ENCODE peak calls at places on chromosome 13, in four cellular contexts. F, I, V and U are unnamed samples. For H3K4me1, the result is how much of the 10 kb centered on the place peaks cover.

GRCh38 chr13:75812751-75813181 is 176.6 kb downstream of the LMO7 start:
- DNase-seq in F (no peak), I (no peak), V (no peak), U (no peak)

GRCh38 chr13:27979765-27980279 is 8.7 kb downstream of the URAD start:
- DNase-seq in F (no peak), I (no peak), V (no peak), U (no peak)

GRCh38 chr13:89755729-89756492 is 1591.6 kb upstream of the MIR17HG start:
- DNase-seq in F (no peak), I (no peak), V (no peak), U (no peak)

GRCh38 chr13:43572601-43573360 is 214.0 kb downstream of the ENOX1 start:
- DNase-seq in F (no peak), I (no peak), V (no peak), U (no peak)

GRCh38 chr13:37198629-37199028 is 93.2 kb upstream of the CSNK1A1L start:
- DNase-seq in F (no peak), I (no peak), V (no peak), U (no peak)

GRCh38 chr13:49667773-49668172 is 23.5 kb downstream of the EBPL start:
- DNase-seq in F (no peak), I (no peak), V (no peak), U (no peak)

GRCh38 chr13:112941349-112941748 is 27.7 kb upstream of the MCF2L start:
- DNase-seq in F (no peak), I (no peak), V (no peak), U (no peak)

GRCh38 chr13:77337159-77337558 is 10.3 kb upstream of the MYCBP2 start:
- DNase-seq in F (no peak), I (no peak), V (no peak), U (no peak)

GRCh38 chr13:46178143-46178542 is 3.8 kb downstream of the LCP1 start:
- DNase-seq in F (no peak), I (no peak), V (no peak), U (no peak)

GRCh38 chr13:48533207-48533499 is 273 bp upstream of the RCBTB2 start:
- DNase-seq in F (no peak), I (no peak), V (no peak), U (no peak)
- H3K4me1 ChIP-seq in F (under half), I (under half), V (under half), U (under half)

GRCh38 chr13:40622246-40622645 is 44.2 kb downstream of the FOXO1 start:
- DNase-seq in F (no peak), I (no peak), V (no peak), U (no peak)
- H3K4me1 ChIP-seq in F (under half), I (under half), V (half or more), U (under half)

DNA sequence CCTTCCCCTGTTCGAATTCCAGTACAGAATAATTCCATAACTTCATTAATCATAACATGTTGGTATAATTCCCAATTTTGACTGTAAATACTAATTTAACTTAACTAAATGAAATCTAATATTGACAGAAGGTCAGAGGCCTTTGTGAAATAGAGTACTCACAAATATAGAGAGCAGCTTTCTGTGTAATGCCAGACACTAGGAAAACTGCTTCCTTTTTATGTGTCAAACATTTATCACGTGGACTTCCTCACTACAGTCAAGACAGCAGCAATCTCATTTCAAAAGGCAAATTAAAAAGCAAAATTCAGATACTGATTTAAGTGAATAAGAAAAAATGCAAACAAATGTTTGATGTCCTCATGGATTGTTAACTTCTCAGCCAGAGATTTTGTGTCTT is 13.1 kb downstream of the ITM2B start:
- DNase-seq in F (no peak), I (no peak), V (no peak), U (no peak)
- H3K4me1 ChIP-seq in F (under half), I (under half), V (half or more), U (under half)

GRCh38 chr13:99973786-99974185 is 2.2 kb upstream of the ZIC5 start:
- DNase-seq in F (peak), I (no peak), V (no peak), U (no peak)

GRCh38 chr13:99974939-99975561 is 3.5 kb upstream of the ZIC5 start:
- DNase-seq in F (peak), I (no peak), V (no peak), U (no peak)

GRCh38 chr13:99973163-99973785 is 1.7 kb upstream of the ZIC5 start:
- DNase-seq in F (peak), I (no peak), V (no peak), U (no peak)

GRCh38 chr13:99975626-99976025 is 4.1 kb upstream of the ZIC5 start:
- DNase-seq in F (no peak), I (no peak), V (no peak), U (no peak)

DNA sequence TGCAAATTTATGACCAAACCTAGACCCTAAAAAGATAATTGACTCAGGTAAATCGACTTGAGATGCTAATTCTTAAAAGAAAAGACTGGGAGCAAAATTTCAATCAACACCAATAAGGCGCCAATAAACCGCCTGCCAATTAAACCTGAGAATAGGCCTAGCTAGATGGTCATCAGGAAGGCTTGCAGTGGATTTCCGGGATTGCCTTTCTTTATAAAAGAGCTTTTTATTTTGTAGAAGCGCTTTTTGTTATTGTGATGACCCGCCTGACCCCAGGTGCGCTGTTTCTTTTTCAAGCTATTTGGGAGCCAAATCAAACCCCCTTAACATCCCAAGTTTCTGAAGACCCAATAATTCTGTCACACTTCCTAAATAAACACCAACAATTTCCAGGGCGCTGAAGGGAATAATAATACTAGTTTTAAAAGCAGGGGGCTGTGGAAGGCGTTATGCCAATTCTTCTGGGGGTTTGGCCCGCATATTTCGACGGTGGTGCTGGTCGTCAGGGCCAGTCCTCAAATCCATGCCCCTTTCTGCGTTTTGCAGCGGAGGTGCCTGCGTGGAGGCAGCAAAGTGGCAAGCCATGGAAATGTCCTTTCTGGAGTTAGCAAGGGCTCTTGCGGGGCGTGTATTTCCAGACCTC is 2.9 kb upstream of the ZIC5 start:
- DNase-seq in F (peak), I (no peak), V (no peak), U (no peak)
- H3K4me1 ChIP-seq in F (under half), I (under half), V (under half), U (under half)